ENCODE peak calls at places on chromosome 15, in four cellular contexts. R is HCT116, Z is HepG2, L is K562. N is an unnamed sample.

GRCh38 chr15:90774731-90775521 is 57.8 kb downstream of the BLM start:
- DNase-seq in R (peak; percentile 18), Z (no peak), L (no peak), N (peak; percentile 17)

GRCh38 chr15:90063733-90064247 is 38.5 kb downstream of the IDH2 start:
- DNase-seq in R (no peak), Z (no peak), L (peak; percentile 31), N (no peak)

GRCh38 chr15:43211336-43211735 is 9.5 kb downstream of the EPB42 start:
- DNase-seq in R (no peak), Z (no peak), L (no peak), N (no peak)

GRCh38 chr15:68154923-68155559 is 50.1 kb downstream of the CALML4 start:
- DNase-seq in R (peak; percentile 27), Z (peak; percentile 53), L (peak; percentile 24), N (peak; percentile 30)

GRCh38 chr15:69275933-69276565 is 22.7 kb upstream of the PAQR5 start:
- DNase-seq in R (no peak), Z (peak; percentile 59), L (no peak), N (no peak)

GRCh38 chr15:52822475-52822874 is 32.3 kb upstream of the ONECUT1 start:
- DNase-seq in R (no peak), Z (no peak), L (no peak), N (no peak)

GRCh38 chr15:68196445-68197169 is 8.5 kb downstream of the CALML4 start:
- DNase-seq in R (no peak), Z (no peak), L (no peak), N (no peak)

GRCh38 chr15:90742082-90742481 is 24.9 kb downstream of the BLM start:
- DNase-seq in R (no peak), Z (no peak), L (peak; percentile 47), N (no peak)

GRCh38 chr15:64580696-64581407 is 120.5 kb downstream of the ZNF609 start:
- DNase-seq in R (no peak), Z (no peak), L (no peak), N (no peak)

GRCh38 chr15:58065445-58066041 is at the start of gene ALDH1A2:
- DNase-seq in R (no peak), Z (no peak), L (peak; percentile 89), N (no peak)

GRCh38 chr15:100919481-100920405 is 586 bp downstream of the LRRK1 start:
- DNase-seq in R (no peak), Z (no peak), L (no peak), N (no peak)

GRCh38 chr15:63473999-63474809 is 30.2 kb upstream of the USP3 start:
- DNase-seq in R (no peak), Z (peak; percentile 99), L (no peak), N (no peak)

GRCh38 chr15:57680021-57680420 is 26.5 kb upstream of the POLR2M start:
- DNase-seq in R (no peak), Z (no peak), L (no peak), N (peak; percentile 15)

GRCh38 chr15:70539912-70540520 is 223.3 kb downstream of the UACA start:
- DNase-seq in R (no peak), Z (no peak), L (no peak), N (no peak)

GRCh38 chr15:69074843-69075224 is 60.3 kb downstream of the NOX5 start:
- DNase-seq in R (no peak), Z (no peak), L (no peak), N (no peak)

GRCh38 chr15:90159213-90159612 is 41.9 kb upstream of the SEMA4B start:
- DNase-seq in R (no peak), Z (no peak), L (no peak), N (no peak)

GRCh38 chr15:68405426-68406250 is 26.3 kb downstream of the ITGA11 start:
- DNase-seq in R (no peak), Z (no peak), L (no peak), N (no peak)

GRCh38 chr15:90031231-90031791 is 30.2 kb downstream of the ZNF710 start:
- DNase-seq in R (no peak), Z (no peak), L (no peak), N (no peak)

GRCh38 chr15:51849866-51850265 is 20.4 kb downstream of the TMOD3 start:
- DNase-seq in R (no peak), Z (no peak), L (no peak), N (no peak)

GRCh38 chr15:101240364-101240763 is 11.5 kb downstream of the CHSY1 start:
- DNase-seq in R (no peak), Z (no peak), L (no peak), N (no peak)

GRCh38 chr15:28269097-28269496 is 52.9 kb downstream of the HERC2 start:
- DNase-seq in R (no peak), Z (no peak), L (no peak), N (no peak)

GRCh38 chr15:49101536-49101935 is 53.9 kb downstream of the COPS2 start:
- DNase-seq in R (no peak), Z (no peak), L (no peak), N (no peak)

GRCh38 chr15:27864719-27865118 is 234.4 kb downstream of the OCA2 start:
- DNase-seq in R (no peak), Z (no peak), L (no peak), N (no peak)

GRCh38 chr15:34514251-34514760 is 69.1 kb downstream of the GOLGA8B start:
- DNase-seq in R (no peak), Z (no peak), L (peak; percentile 66), N (no peak)
- TF ChIP-seq SIN3A in R (no peak), Z (no peak), L (no peak), N (no peak)

DNA sequence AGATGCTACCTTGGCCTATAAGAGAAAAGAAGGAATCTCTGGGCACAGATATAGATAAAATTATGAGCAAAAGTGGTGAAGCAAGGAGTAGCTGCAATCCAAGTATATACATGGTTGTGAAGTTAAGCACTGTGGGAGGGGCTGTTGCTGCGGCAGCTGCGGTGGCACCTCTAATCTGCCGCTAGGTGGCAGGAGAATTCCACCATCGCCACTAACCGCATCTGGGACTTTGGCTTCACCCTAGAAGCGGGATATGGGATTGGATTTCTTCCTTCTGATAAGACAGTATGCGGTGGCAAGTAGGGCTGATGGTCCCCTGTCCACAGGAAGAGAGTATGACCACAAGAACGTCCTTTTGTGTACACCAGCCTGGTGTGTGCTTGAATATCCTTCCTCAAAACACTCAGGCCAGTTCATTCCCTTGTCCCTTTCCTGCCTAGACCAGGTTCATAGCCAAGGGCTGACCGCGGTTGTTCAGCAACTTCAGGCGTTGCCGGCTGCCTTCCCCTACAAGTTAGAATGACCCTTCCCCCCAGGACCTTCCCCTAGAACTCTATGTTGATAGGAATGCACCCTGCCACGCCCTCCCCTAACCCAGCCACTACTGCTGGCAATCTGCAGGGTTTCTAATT is 5.1 kb downstream of the MAGEL2 start:
- DNase-seq in R (peak; percentile 23), Z (peak; percentile 51), L (peak; percentile 71), N (peak; percentile 18)
- TF ChIP-seq TCF7L2 in R (no peak), Z (no peak), L (no peak), N (no peak)

GRCh38 chr15:93030430-93031102 is 58.4 kb downstream of the RGMA start:
- DNase-seq in R (peak; percentile 48), Z (peak; percentile 50), L (peak; percentile 83), N (peak; percentile 50)
- H3K27ac ChIP-seq in R (no peak overlapping the region), Z (no peak overlapping the region), L (no peak overlapping the region), N (no peak overlapping the region)

GRCh38 chr15:47402829-47403228 is 314.5 kb upstream of the SEMA6D start:
- DNase-seq in R (no peak), Z (no peak), L (no peak), N (no peak)

GRCh38 chr15:47405768-47406167 is 311.5 kb upstream of the SEMA6D start:
- DNase-seq in R (no peak), Z (no peak), L (no peak), N (no peak)

GRCh38 chr15:47401427-47401826 is 315.9 kb upstream of the SEMA6D start:
- DNase-seq in R (no peak), Z (no peak), L (no peak), N (no peak)

GRCh38 chr15:47407692-47408091 is 309.6 kb upstream of the SEMA6D start:
- DNase-seq in R (no peak), Z (no peak), L (no peak), N (no peak)

DNA sequence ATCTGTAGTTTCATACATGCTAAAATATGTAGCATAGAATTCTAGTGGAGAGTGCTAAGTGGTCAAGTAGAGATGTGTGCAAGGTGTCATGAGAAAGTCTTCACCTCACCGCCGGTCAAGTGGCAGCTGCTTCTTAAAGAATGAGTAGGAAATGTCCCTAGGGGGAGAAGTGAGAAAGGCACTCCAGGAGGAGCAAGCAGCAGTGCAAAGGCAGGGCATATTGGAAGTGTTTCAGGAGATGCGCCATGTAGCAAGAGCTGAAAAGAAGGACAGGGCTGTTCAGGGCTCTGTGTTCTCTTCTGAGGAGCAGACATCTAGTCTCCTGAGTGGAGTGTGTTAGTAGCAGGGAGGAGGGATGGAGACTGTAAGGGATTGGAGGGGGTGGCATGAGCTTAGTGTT is 312.4 kb upstream of the SEMA6D start:
- DNase-seq in R (no peak), Z (no peak), L (no peak), N (no peak)
- TF ChIP-seq SIN3A in R (no peak), Z (no peak), L (no peak), N (no peak)

DNA sequence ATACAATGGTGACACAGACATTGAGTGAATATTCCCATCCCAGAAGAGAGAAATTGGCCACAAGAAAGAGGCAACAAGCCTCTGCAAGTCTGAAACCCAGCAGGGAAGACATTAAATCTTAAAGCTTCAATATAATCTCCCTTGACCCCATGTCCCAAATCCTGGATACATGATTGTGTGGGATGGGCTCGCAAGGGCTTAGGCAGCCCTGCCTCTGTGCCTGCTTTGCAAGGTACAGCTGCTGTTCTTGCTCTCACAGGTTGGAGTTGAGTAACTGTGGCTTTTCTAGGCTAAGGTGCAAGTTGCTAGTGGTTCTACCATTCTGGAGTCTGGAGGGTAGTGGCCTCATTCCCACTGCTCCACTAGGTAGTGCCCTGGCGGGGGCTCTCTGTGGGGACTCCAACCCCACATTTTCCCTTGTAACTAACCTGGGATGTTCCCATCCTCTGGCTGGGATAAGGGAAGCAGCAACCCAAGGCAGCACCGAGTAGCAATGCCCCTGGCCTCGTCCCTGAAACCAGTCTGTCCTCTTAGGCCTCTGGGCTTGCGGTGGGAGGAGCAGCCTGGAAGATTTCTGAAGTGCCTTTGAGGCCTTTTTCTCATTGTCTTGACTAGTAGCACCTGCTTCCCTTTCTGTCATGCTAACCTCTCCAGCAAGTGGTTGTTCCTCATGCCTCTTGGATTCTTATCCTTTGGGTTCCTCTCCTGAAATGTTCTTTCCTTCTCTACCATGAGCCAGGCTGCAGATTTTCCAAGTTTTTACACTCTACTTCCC is 90.0 kb downstream of the FAM174B start:
- DNase-seq in R (no peak), Z (no peak), L (no peak), N (no peak)
- TF ChIP-seq TCF7L2 in R (no peak), Z (no peak), L (no peak), N (no peak)

DNA sequence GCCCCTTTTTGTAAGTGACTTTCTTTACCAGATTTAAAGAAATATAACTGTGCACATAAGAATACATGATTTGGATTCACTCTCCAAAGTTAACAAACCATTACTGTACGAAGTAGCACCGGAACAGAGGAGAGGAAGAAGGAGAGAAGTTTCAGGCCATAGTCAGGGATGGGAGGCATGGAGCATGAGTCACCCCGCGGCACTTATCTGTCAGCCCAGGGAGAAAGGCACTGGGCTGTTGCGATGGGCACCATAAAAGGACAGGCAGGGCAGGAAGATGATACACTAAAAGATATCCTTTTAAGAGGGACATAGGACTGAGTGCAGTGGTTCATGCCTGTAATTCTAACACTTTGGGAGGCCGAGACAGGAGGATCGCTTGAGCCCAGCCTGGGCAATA is 37.0 kb downstream of the TTC23 start:
- DNase-seq in R (no peak), Z (no peak), L (no peak), N (no peak)
- H3K27ac ChIP-seq in R (no peak overlapping the region), Z (no peak overlapping the region), L (no peak overlapping the region), N (no peak overlapping the region)